ENCODE peak calls at places on chromosomes 4 and X, in eight cellular contexts. Y is suprapubic skin, T is HFF-Myc, U is MM.1S, K is A549, J is psoas muscle, F is HFFc6, I is progenitor cell of endocrine pancreas. H is an unnamed sample.

GRCh38 chr4:61245321-61245720 is 45.2 kb downstream of the ADGRL3 start:
- DNase-seq in Y (no peak), T (no peak), U (no peak), K (no peak), J (no peak), F (no peak), I (no peak), H (no peak)

GRCh38 chr4:41661447-41662076 is 87.0 kb downstream of the PHOX2B start:
- DNase-seq in Y (no peak), T (peak; percentile 33), U (peak; percentile 19), K (peak; percentile 35), J (peak; percentile 50), F (peak; percentile 48), I (peak; percentile 53), H (peak; percentile 64)

GRCh38 chr4:80365928-80366327 is 30.4 kb downstream of the CFAP299 start:
- DNase-seq in Y (no peak), T (peak; percentile 60), U (peak; percentile 63), K (peak; percentile 7), J (peak; percentile 27), F (peak; percentile 73), I (no peak), H (peak; percentile 22)

GRCh38 chr4:152456609-152457008 is 79.3 kb downstream of the FBXW7 start:
- DNase-seq in Y (no peak), T (no peak), U (no peak), K (no peak), J (no peak), F (no peak), I (no peak), H (no peak)

GRCh38 chr4:7607156-7607910 is 172.6 kb upstream of the PSAPL1 start:
- DNase-seq in Y (no peak), T (no peak), U (no peak), K (no peak), J (no peak), F (peak; percentile 20), I (no peak), H (no peak)

GRCh38 chr4:168955674-168956073 is 54.4 kb downstream of the CBR4 start:
- DNase-seq in Y (no peak), T (no peak), U (no peak), K (no peak), J (no peak), F (peak; percentile 3), I (no peak), H (no peak)

GRCh38 chr4:38612996-38613395 is 51.0 kb upstream of the KLF3 start:
- DNase-seq in Y (no peak), T (no peak), U (no peak), K (no peak), J (no peak), F (no peak), I (no peak), H (no peak)

GRCh38 chr4:150746156-150746555 is 164.2 kb downstream of the MAB21L2 start:
- DNase-seq in Y (no peak), T (no peak), U (no peak), K (no peak), J (no peak), F (peak; percentile 15), I (no peak), H (no peak)

GRCh38 chr4:120659626-120660170 is 262.8 kb downstream of the PRDM5 start:
- DNase-seq in Y (no peak), T (no peak), U (no peak), K (no peak), J (no peak), F (no peak), I (no peak), H (no peak)

GRCh38 chrX:71619193-71619592 is 882 bp upstream of the CXCR3 start:
- DNase-seq in Y (no peak), T (no peak), U (no peak), K (no peak), J (no peak), F (no peak), I (no peak), H (no peak)

GRCh38 chrX:100070334-100070849 is 339.7 kb downstream of the PCDH19 start:
- DNase-seq in Y (no peak), T (no peak), U (peak; percentile 7), K (no peak), J (no peak), F (no peak), I (no peak), H (no peak)

GRCh38 chr4:94676910-94677309 is 80.8 kb upstream of the BMPR1B start:
- DNase-seq in Y (no peak), T (no peak), U (no peak), K (no peak), J (no peak), F (peak; percentile 65), I (no peak), H (no peak)

GRCh38 chr4:3832536-3833220 is 66.5 kb downstream of the ADRA2C start:
- DNase-seq in Y (no peak), T (no peak), U (no peak), K (no peak), J (no peak), F (no peak), I (no peak), H (no peak)

DNA sequence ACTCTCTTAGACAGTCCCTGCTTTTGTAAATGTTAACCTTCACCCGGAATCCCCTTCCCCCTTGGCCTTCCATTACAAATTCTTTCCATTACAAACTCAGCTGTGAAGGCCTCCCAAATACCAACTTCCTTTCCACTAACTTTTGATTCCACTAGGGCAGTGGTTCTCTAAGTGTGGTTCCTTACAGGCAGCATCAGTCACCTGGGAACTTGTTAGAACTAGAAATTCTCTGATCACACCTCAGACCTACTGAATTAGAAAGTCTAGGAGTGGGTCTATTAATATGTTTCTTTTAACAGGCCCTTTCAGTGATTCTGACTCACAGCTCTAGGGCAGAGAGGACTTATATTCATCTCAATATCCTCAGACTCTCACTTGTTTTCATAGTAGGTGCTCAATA is 19.0 kb upstream of the MRPL1 start:
- DNase-seq in Y (no peak), T (no peak), U (no peak), K (no peak), J (no peak), F (no peak), I (no peak), H (no peak)
- TF ChIP-seq CTCF in Y (no peak), T (no peak), U (no peak), K (no peak), J (no peak), F (no peak), I (no peak), H (no peak)

GRCh38 chrX:6225307-6226052 is 3.2 kb downstream of the NLGN4X start:
- DNase-seq in Y (no peak), T (no peak), U (no peak), K (no peak), J (no peak), F (no peak), I (no peak), H (no peak)
- TF ChIP-seq CTCF in Y (no peak), T (no peak), U (no peak), K (no peak), J (no peak), F (no peak), I (peak; percentile 46), H (peak; percentile 58)

DNA sequence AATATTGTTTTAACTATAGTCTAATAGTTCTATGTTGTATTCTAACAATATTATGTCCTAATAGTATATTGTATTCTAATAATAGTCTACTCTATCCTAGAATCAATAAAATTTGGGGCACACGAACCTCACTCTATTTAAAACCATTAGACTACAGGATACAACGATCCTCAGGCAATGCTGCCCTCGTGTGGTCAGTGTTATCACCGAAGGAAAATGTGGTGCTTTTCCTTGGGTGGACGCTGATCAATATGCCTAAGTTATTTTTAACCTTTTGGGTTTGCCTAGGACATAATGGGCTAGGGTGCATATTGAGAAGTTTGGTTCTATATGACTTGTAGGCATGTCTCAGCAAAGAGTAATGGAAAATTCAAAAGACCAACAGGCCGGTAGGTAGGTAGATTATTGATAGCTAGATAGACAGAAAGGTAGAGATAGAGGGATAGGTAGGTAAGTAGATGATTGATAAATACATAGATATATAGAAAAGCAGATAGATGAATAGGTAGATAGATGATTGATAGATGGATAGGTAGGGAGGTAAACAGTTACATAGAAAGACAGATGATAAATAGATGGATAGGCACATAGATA is 75.1 kb downstream of the PRKX start:
- DNase-seq in Y (no peak), T (no peak), U (peak; percentile 23), K (peak; percentile 39), J (peak; percentile 16), F (peak; percentile 14), I (peak; percentile 53), H (peak; percentile 71)
- TF ChIP-seq CTCF in Y (peak; percentile 30), T (peak; percentile 41), U (peak; percentile 54), K (peak; percentile 65), J (peak; percentile 45), F (peak; percentile 82), I (peak; percentile 95), H (peak; percentile 93)

DNA sequence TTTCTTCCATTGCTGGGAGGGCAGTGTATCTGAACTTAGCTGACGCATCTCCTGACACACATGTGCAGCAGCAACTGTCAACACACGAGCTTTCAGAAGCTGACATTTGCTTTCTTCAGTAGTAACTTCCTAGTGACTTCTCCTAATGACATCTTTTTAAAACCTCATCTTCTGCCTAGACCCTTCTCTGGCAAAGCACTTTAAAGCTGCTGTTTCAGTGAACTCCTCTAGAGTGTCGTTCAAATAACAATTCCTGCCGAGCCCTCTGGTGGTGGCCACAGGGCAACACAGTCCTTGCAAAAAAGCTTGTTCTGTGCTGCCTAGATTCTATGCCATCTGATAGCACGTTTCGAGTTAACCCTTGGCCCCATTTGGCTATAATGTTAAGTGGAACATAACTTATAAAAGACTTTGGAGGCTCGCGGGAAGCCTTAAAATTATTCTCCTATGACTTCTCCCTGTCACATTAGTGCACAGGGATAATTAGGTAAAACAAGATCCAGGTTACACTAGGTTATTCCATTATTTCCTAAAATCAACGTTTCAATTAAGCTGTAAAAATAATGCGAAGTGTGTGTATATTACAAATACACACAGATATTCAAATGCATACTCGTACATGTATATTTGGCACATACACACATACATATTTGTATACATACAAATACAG is 2340.8 kb downstream of the PCDH7 start:
- DNase-seq in Y (no peak), T (peak; percentile 45), U (peak; percentile 22), K (peak; percentile 0), J (peak; percentile 7), F (peak; percentile 37), I (peak; percentile 46), H (peak; percentile 56)
- TF ChIP-seq CTCF in Y (peak; percentile 44), T (peak; percentile 91), U (peak; percentile 32), K (peak; percentile 35), J (peak; percentile 32), F (peak; percentile 70), I (peak; percentile 93), H (peak; percentile 86)

H was measured in neural crest cell.